ENCODE peak calls at places on chromosomes 1 and 21, in ten cellular contexts. One of them, this sample, is unnamed.

GRCh38 chr1:26597629-26598039 is 68.1 kb downstream of the RPS6KA1 start:
- DNase-seq in AG10803: peak
- DNase-seq in lower lobe of right lung: no peak
- DNase-seq in GM12864: no peak
- DNase-seq in GM13977: peak
- DNase-seq in AG09319: no peak
- DNase-seq in GM13976: peak
- DNase-seq in H9: no peak
- DNase-seq in lung: no peak
- DNase-seq in cardiac muscle cell: peak
- DNase-seq in this sample: no peak

GRCh38 chr1:89261926-89262540 is 10.6 kb downstream of the GBP5 start:
- DNase-seq in AG10803: peak
- DNase-seq in lower lobe of right lung: no peak
- DNase-seq in GM12864: no peak
- DNase-seq in GM13977: no peak
- DNase-seq in AG09319: no peak
- DNase-seq in GM13976: no peak
- DNase-seq in H9: no peak
- DNase-seq in lung: no peak
- DNase-seq in cardiac muscle cell: no peak
- DNase-seq in this sample: no peak

GRCh38 chr1:30757196-30757949 is at the start of gene LAPTM5:
- DNase-seq in AG10803: peak
- DNase-seq in lower lobe of right lung: peak
- DNase-seq in GM12864: no peak
- DNase-seq in GM13977: no peak
- DNase-seq in AG09319: no peak
- DNase-seq in GM13976: no peak
- DNase-seq in H9: no peak
- DNase-seq in lung: peak
- DNase-seq in cardiac muscle cell: no peak
- DNase-seq in this sample: peak

GRCh38 chr21:45308211-45309068 is 20.7 kb upstream of the POFUT2 start:
- DNase-seq in AG10803: peak
- DNase-seq in lower lobe of right lung: peak
- DNase-seq in GM12864: no peak
- DNase-seq in GM13977: no peak
- DNase-seq in AG09319: no peak
- DNase-seq in GM13976: no peak
- DNase-seq in H9: no peak
- DNase-seq in lung: no peak
- DNase-seq in cardiac muscle cell: no peak
- DNase-seq in this sample: peak

GRCh38 chr1:2381741-2382620 is 9.4 kb downstream of the MORN1 start:
- DNase-seq in AG10803: peak
- DNase-seq in lower lobe of right lung: peak
- DNase-seq in GM12864: no peak
- DNase-seq in GM13977: peak
- DNase-seq in AG09319: peak
- DNase-seq in GM13976: peak
- DNase-seq in H9: peak
- DNase-seq in lung: peak
- DNase-seq in cardiac muscle cell: peak
- DNase-seq in this sample: peak

GRCh38 chr1:180462099-180462498 is 40.3 kb downstream of the ACBD6 start:
- DNase-seq in AG10803: peak
- DNase-seq in lower lobe of right lung: no peak
- DNase-seq in GM12864: no peak
- DNase-seq in GM13977: no peak
- DNase-seq in AG09319: no peak
- DNase-seq in GM13976: no peak
- DNase-seq in H9: no peak
- DNase-seq in lung: no peak
- DNase-seq in cardiac muscle cell: no peak
- DNase-seq in this sample: no peak

GRCh38 chr21:26614251-26614650 is 41.2 kb upstream of the CYYR1 start:
- DNase-seq in AG10803: peak
- DNase-seq in lower lobe of right lung: no peak
- DNase-seq in GM12864: no peak
- DNase-seq in GM13977: no peak
- DNase-seq in AG09319: no peak
- DNase-seq in GM13976: no peak
- DNase-seq in H9: no peak
- DNase-seq in lung: no peak
- DNase-seq in cardiac muscle cell: no peak
- DNase-seq in this sample: no peak

GRCh38 chr1:208031932-208032320 is 121.0 kb upstream of the CD34 start:
- DNase-seq in AG10803: no peak
- DNase-seq in lower lobe of right lung: no peak
- DNase-seq in GM12864: no peak
- DNase-seq in GM13977: no peak
- DNase-seq in AG09319: no peak
- DNase-seq in GM13976: no peak
- DNase-seq in H9: no peak
- DNase-seq in lung: no peak
- DNase-seq in cardiac muscle cell: no peak
- DNase-seq in this sample: no peak

GRCh38 chr1:218345673-218346390 is 696 bp downstream of the TGFB2 start:
- DNase-seq in AG10803: peak
- DNase-seq in lower lobe of right lung: peak
- DNase-seq in GM12864: no peak
- DNase-seq in GM13977: peak
- DNase-seq in AG09319: no peak
- DNase-seq in GM13976: peak
- DNase-seq in H9: peak
- DNase-seq in lung: peak
- DNase-seq in cardiac muscle cell: peak
- DNase-seq in this sample: no peak

GRCh38 chr21:37077403-37077802 is 4.3 kb downstream of the TTC3 start:
- DNase-seq in AG10803: no peak
- DNase-seq in lower lobe of right lung: no peak
- DNase-seq in GM12864: no peak
- DNase-seq in GM13977: no peak
- DNase-seq in AG09319: no peak
- DNase-seq in GM13976: no peak
- DNase-seq in H9: no peak
- DNase-seq in lung: no peak
- DNase-seq in cardiac muscle cell: no peak
- DNase-seq in this sample: no peak

GRCh38 chr21:37076087-37076486 is 3.0 kb downstream of the TTC3 start:
- DNase-seq in AG10803: no peak
- DNase-seq in lower lobe of right lung: no peak
- DNase-seq in GM12864: no peak
- DNase-seq in GM13977: no peak
- DNase-seq in AG09319: no peak
- DNase-seq in GM13976: no peak
- DNase-seq in H9: no peak
- DNase-seq in lung: no peak
- DNase-seq in cardiac muscle cell: no peak
- DNase-seq in this sample: no peak

GRCh38 chr21:37082375-37082774 is 9.3 kb downstream of the TTC3 start:
- DNase-seq in AG10803: no peak
- DNase-seq in lower lobe of right lung: no peak
- DNase-seq in GM12864: no peak
- DNase-seq in GM13977: no peak
- DNase-seq in AG09319: no peak
- DNase-seq in GM13976: no peak
- DNase-seq in H9: no peak
- DNase-seq in lung: no peak
- DNase-seq in cardiac muscle cell: no peak
- DNase-seq in this sample: no peak

GRCh38 chr21:37082856-37083611 is 10.0 kb downstream of the TTC3 start:
- DNase-seq in AG10803: no peak
- DNase-seq in lower lobe of right lung: no peak
- DNase-seq in GM12864: no peak
- DNase-seq in GM13977: no peak
- DNase-seq in AG09319: no peak
- DNase-seq in GM13976: no peak
- DNase-seq in H9: no peak
- DNase-seq in lung: no peak
- DNase-seq in cardiac muscle cell: no peak
- DNase-seq in this sample: no peak

DNA sequence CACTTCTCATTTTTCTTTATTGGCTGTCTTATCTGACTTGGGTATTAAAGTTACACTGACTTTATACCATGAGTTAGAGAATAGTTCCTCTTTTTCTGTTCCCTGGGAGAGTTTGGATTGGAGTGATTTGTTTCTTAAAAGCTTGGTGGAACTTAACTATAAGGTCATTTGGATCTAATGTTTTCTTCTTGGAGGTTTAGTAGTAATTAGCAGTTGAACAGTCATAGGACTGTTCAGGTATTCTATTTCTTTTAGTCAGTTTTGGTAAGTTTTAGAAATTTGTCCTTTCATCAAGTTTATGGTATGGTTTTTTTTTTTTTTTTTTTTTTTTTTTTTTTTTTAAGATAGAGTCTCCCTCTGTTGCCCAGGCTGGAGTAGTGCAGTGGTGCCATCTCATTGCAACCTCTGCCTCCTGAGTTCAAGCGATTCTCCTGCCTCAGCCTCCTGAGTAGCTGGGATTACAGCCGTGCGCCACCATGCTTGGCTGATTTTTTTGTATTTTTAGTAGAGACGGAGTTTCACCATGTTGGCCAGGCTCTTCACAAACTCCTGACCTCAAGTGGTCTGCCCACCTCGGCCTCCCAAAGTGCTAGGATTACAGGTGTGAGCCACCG is 6.3 kb downstream of the TTC3 start:
- DNase-seq in AG10803: no peak
- DNase-seq in lower lobe of right lung: no peak
- DNase-seq in GM12864: no peak
- DNase-seq in GM13977: no peak
- DNase-seq in AG09319: no peak
- DNase-seq in GM13976: no peak
- DNase-seq in H9: no peak
- DNase-seq in lung: no peak
- DNase-seq in cardiac muscle cell: no peak
- DNase-seq in this sample: no peak
- TF ChIP-seq CTCF in AG10803: peak
- TF ChIP-seq CTCF in lower lobe of right lung: peak
- TF ChIP-seq CTCF in GM12864: peak
- TF ChIP-seq CTCF in GM13977: peak
- TF ChIP-seq CTCF in AG09319: peak
- TF ChIP-seq CTCF in GM13976: peak
- TF ChIP-seq CTCF in H9: peak
- TF ChIP-seq CTCF in lung: no peak
- TF ChIP-seq CTCF in cardiac muscle cell: peak
- TF ChIP-seq CTCF in this sample: peak

GRCh38 chr1:37849480-37849879 is 9.9 kb downstream of the MTF1 start:
- DNase-seq in AG10803: no peak
- DNase-seq in lower lobe of right lung: no peak
- DNase-seq in GM12864: no peak
- DNase-seq in GM13977: no peak
- DNase-seq in AG09319: no peak
- DNase-seq in GM13976: no peak
- DNase-seq in H9: no peak
- DNase-seq in lung: no peak
- DNase-seq in cardiac muscle cell: no peak
- DNase-seq in this sample: no peak
- TF ChIP-seq CTCF in AG10803: no peak
- TF ChIP-seq CTCF in lower lobe of right lung: no peak
- TF ChIP-seq CTCF in GM12864: no peak
- TF ChIP-seq CTCF in GM13977: no peak
- TF ChIP-seq CTCF in AG09319: no peak
- TF ChIP-seq CTCF in GM13976: no peak
- TF ChIP-seq CTCF in H9: no peak
- TF ChIP-seq CTCF in lung: no peak
- TF ChIP-seq CTCF in cardiac muscle cell: no peak
- TF ChIP-seq CTCF in this sample: no peak

GRCh38 chr1:204599596-204599995 is 83.4 kb downstream of the MDM4 start:
- DNase-seq in AG10803: no peak
- DNase-seq in lower lobe of right lung: no peak
- DNase-seq in GM12864: no peak
- DNase-seq in GM13977: no peak
- DNase-seq in AG09319: no peak
- DNase-seq in GM13976: no peak
- DNase-seq in H9: no peak
- DNase-seq in lung: no peak
- DNase-seq in cardiac muscle cell: no peak
- DNase-seq in this sample: no peak

GRCh38 chr1:204601979-204602653 is 83.4 kb downstream of the LRRN2 start:
- DNase-seq in AG10803: no peak
- DNase-seq in lower lobe of right lung: no peak
- DNase-seq in GM12864: no peak
- DNase-seq in GM13977: no peak
- DNase-seq in AG09319: no peak
- DNase-seq in GM13976: no peak
- DNase-seq in H9: no peak
- DNase-seq in lung: no peak
- DNase-seq in cardiac muscle cell: no peak
- DNase-seq in this sample: no peak

GRCh38 chr1:204599098-204599497 is 82.9 kb downstream of the MDM4 start:
- DNase-seq in AG10803: no peak
- DNase-seq in lower lobe of right lung: no peak
- DNase-seq in GM12864: no peak
- DNase-seq in GM13977: no peak
- DNase-seq in AG09319: no peak
- DNase-seq in GM13976: no peak
- DNase-seq in H9: no peak
- DNase-seq in lung: no peak
- DNase-seq in cardiac muscle cell: no peak
- DNase-seq in this sample: no peak

GRCh38 chr1:204600203-204600602 is 84.0 kb downstream of the MDM4 start:
- DNase-seq in AG10803: no peak
- DNase-seq in lower lobe of right lung: no peak
- DNase-seq in GM12864: no peak
- DNase-seq in GM13977: no peak
- DNase-seq in AG09319: no peak
- DNase-seq in GM13976: no peak
- DNase-seq in H9: no peak
- DNase-seq in lung: no peak
- DNase-seq in cardiac muscle cell: no peak
- DNase-seq in this sample: no peak

DNA sequence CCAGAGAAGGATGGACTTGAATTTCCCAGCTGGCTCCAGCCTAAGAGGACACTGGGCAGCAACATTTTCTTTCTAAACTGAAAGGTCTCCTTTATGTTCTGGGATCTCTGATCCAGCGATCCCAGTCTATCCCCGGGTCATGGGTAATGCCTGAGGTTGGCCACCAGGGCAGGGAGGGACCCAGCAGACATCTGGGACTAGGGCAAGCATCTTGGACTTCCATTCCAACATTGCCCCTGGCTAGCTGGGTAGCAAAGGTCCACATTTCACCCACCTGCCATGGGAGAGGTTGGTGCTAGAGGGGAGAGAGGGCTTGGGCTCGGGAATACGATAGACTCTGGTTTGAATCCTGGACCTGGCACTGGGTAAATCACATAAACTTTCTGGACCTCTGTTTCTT is 84.6 kb downstream of the LRRN2 start:
- DNase-seq in AG10803: no peak
- DNase-seq in lower lobe of right lung: no peak
- DNase-seq in GM12864: no peak
- DNase-seq in GM13977: no peak
- DNase-seq in AG09319: no peak
- DNase-seq in GM13976: no peak
- DNase-seq in H9: peak
- DNase-seq in lung: no peak
- DNase-seq in cardiac muscle cell: no peak
- DNase-seq in this sample: no peak
- TF ChIP-seq CTCF in AG10803: peak
- TF ChIP-seq CTCF in lower lobe of right lung: no peak
- TF ChIP-seq CTCF in GM12864: peak
- TF ChIP-seq CTCF in GM13977: no peak
- TF ChIP-seq CTCF in AG09319: no peak
- TF ChIP-seq CTCF in GM13976: no peak
- TF ChIP-seq CTCF in H9: peak
- TF ChIP-seq CTCF in lung: no peak
- TF ChIP-seq CTCF in cardiac muscle cell: peak
- TF ChIP-seq CTCF in this sample: no peak

GRCh38 chr1:97759078-97759477 is 161.8 kb downstream of the DPYD start:
- DNase-seq in AG10803: peak
- DNase-seq in lower lobe of right lung: no peak
- DNase-seq in GM12864: no peak
- DNase-seq in GM13977: no peak
- DNase-seq in AG09319: no peak
- DNase-seq in GM13976: no peak
- DNase-seq in H9: no peak
- DNase-seq in lung: no peak
- DNase-seq in cardiac muscle cell: no peak
- DNase-seq in this sample: no peak
- TF ChIP-seq CTCF in AG10803: no peak
- TF ChIP-seq CTCF in lower lobe of right lung: no peak
- TF ChIP-seq CTCF in GM12864: no peak
- TF ChIP-seq CTCF in GM13977: no peak
- TF ChIP-seq CTCF in AG09319: no peak
- TF ChIP-seq CTCF in GM13976: no peak
- TF ChIP-seq CTCF in H9: no peak
- TF ChIP-seq CTCF in lung: no peak
- TF ChIP-seq CTCF in cardiac muscle cell: no peak
- TF ChIP-seq CTCF in this sample: no peak